ENCODE peak calls at places on chromosome 21, in four cellular contexts. E is naive thymus-derived CD8-positive, alpha-beta T cell; V is left colon; D is Ammon's horn. N is an unnamed sample.

GRCh38 chr21:26686278-26686677 is 113.2 kb upstream of the CYYR1 start:
- DNase-seq in E (peak), V (no peak), D (peak), N (peak)

GRCh38 chr21:14414932-14415508 is 32.1 kb upstream of the HSPA13 start:
- DNase-seq in E (no peak), V (no peak), D (no peak), N (no peak)

GRCh38 chr21:20661745-20662470 is 336.3 kb upstream of the NCAM2 start:
- DNase-seq in E (no peak), V (no peak), D (no peak), N (no peak)

GRCh38 chr21:40678681-40679284 is 168.2 kb downstream of the DSCAM start:
- DNase-seq in E (no peak), V (no peak), D (no peak), N (no peak)

GRCh38 chr21:35189077-35189863 is 140.2 kb upstream of the RUNX1 start:
- DNase-seq in E (no peak), V (no peak), D (no peak), N (no peak)

GRCh38 chr21:28832013-28832714 is 160.5 kb downstream of the LTN1 start:
- DNase-seq in E (peak), V (no peak), D (no peak), N (no peak)

GRCh38 chr21:40770435-40771055 is 76.4 kb downstream of the DSCAM start:
- DNase-seq in E (no peak), V (no peak), D (no peak), N (no peak)

GRCh38 chr21:35963920-35964451 is 96.3 kb downstream of the SETD4 start:
- DNase-seq in E (no peak), V (no peak), D (no peak), N (peak)

GRCh38 chr21:43865471-43866181 is 603 bp downstream of the AGPAT3 start:
- DNase-seq in E (peak), V (peak), D (no peak), N (no peak)

GRCh38 chr21:44490816-44491215 is 35.5 kb downstream of the LRRC3 start:
- DNase-seq in E (no peak), V (no peak), D (no peak), N (no peak)

GRCh38 chr21:15210235-15210678 is 145.5 kb upstream of the NRIP1 start:
- DNase-seq in E (no peak), V (peak), D (no peak), N (no peak)

GRCh38 chr21:46017695-46018094 is 36.1 kb downstream of the COL6A1 start:
- DNase-seq in E (no peak), V (no peak), D (no peak), N (no peak)

GRCh38 chr21:26909972-26910371 is 56.9 kb downstream of the ADAMTS5 start:
- DNase-seq in E (no peak), V (no peak), D (no peak), N (peak)

GRCh38 chr21:45152265-45152746 is 77.9 kb downstream of the ADARB1 start:
- DNase-seq in E (peak), V (peak), D (peak), N (peak)

GRCh38 chr21:45334134-45334533 is 46.4 kb upstream of the POFUT2 start:
- DNase-seq in E (no peak), V (no peak), D (no peak), N (no peak)

GRCh38 chr21:37159053-37159776 is 86.2 kb downstream of the TTC3 start:
- DNase-seq in E (no peak), V (no peak), D (no peak), N (no peak)

GRCh38 chr21:16007933-16008332 is 278.2 kb downstream of the USP25 start:
- DNase-seq in E (no peak), V (no peak), D (no peak), N (no peak)

GRCh38 chr21:44568667-44569556 is 4.6 kb upstream of the KRTAP10-4 start:
- DNase-seq in E (no peak), V (no peak), D (no peak), N (no peak)

N was measured in WTC11.